ENCODE peak calls at places on chromosomes 6 and 20, in four cellular contexts. X is anterior cingulate cortex, P is H54, K is esophagus muscularis mucosa. B is an unnamed sample.

GRCh38 chr20:8209061-8209460 is 77.0 kb downstream of the PLCB1 start:
- DNase-seq in K (no peak), X (no peak), P (no peak), B (no peak)

GRCh38 chr6:6545616-6546317 is 42.8 kb upstream of the LY86 start:
- DNase-seq in P (no peak), X (peak), K (no peak), B (no peak)

GRCh38 chr6:131164506-131164905 is 29.2 kb downstream of the AKAP7 start:
- DNase-seq in X (no peak), K (no peak), P (no peak), B (peak)

GRCh38 chr6:4447646-4448315 is 312.4 kb upstream of the ECI2 start:
- DNase-seq in P (no peak), X (no peak), K (peak), B (no peak)

GRCh38 chr6:30490031-30490876 is 945 bp downstream of the HLA-E start:
- DNase-seq in K (peak), P (no peak), X (no peak), B (no peak)

GRCh38 chr6:106997392-106998257 is 23.1 kb upstream of the CD24 start:
- DNase-seq in K (no peak), X (no peak), P (peak), B (peak)

GRCh38 chr20:20261159-20261558 is 106.7 kb upstream of the INSM1 start:
- DNase-seq in K (no peak), X (no peak), P (no peak), B (no peak)

GRCh38 chr20:44909872-44910689 is at the start of gene PABPC1L:
- DNase-seq in K (no peak), X (peak), P (peak), B (peak)

GRCh38 chr6:12585497-12585958 is 131.0 kb upstream of the PHACTR1 start:
- DNase-seq in K (no peak), X (no peak), P (no peak), B (no peak)

GRCh38 chr6:130364224-130364780 is 1.5 kb upstream of the TMEM200A start:
- DNase-seq in P (no peak), X (no peak), K (no peak), B (no peak)

GRCh38 chr20:62819494-62820174 is 2.8 kb downstream of the COL9A3 start:
- DNase-seq in P (peak), X (no peak), K (no peak), B (peak)

GRCh38 chr20:19995220-19995863 is 21.8 kb upstream of the NAA20 start:
- DNase-seq in X (peak), P (no peak), K (no peak), B (peak)

GRCh38 chr20:21090738-21091120 is 15.4 kb downstream of the LINC00237 start:
- DNase-seq in P (no peak), K (peak), X (no peak), B (no peak)

GRCh38 chr6:139932671-139933070 is 558.2 kb upstream of the CITED2 start:
- DNase-seq in X (no peak), P (no peak), K (no peak), B (no peak)

GRCh38 chr6:50381106-50381415 is 331.3 kb upstream of the DEFB112 start:
- DNase-seq in X (no peak), K (no peak), P (no peak), B (no peak)

GRCh38 chr6:150068173-150068785 is 642 bp downstream of the ULBP3 start:
- DNase-seq in K (no peak), P (peak), X (no peak), B (no peak)

GRCh38 chr6:151962246-151962846 is 154.9 kb downstream of the ESR1 start:
- DNase-seq in K (no peak), X (no peak), P (no peak), B (peak)